ENCODE peak calls at places on chromosomes 4 and X, in six cellular contexts. One of them, this sample, is unnamed. For H3K36me3, the result is how much of the 10 kb centered on the place peaks cover.

GRCh38 chrX:110050885-110051284 is 48.0 kb downstream of the TMEM164 start:
- DNase-seq in HCT116: no peak
- DNase-seq in SK-N-SH: no peak
- DNase-seq in PC-3: no peak
- DNase-seq in neural progenitor cell: no peak
- DNase-seq in MM.1S: no peak
- DNase-seq in this sample: no peak

GRCh38 chr4:36325499-36325898 is 44.1 kb downstream of the DTHD1 start:
- DNase-seq in PC-3: no peak
- DNase-seq in SK-N-SH: no peak
- DNase-seq in MM.1S: peak
- DNase-seq in neural progenitor cell: no peak
- DNase-seq in HCT116: no peak
- DNase-seq in this sample: no peak

GRCh38 chr4:110626532-110627153 is 3.8 kb upstream of the PITX2 start:
- DNase-seq in PC-3: no peak
- DNase-seq in neural progenitor cell: no peak
- DNase-seq in HCT116: no peak
- DNase-seq in MM.1S: no peak
- DNase-seq in SK-N-SH: no peak
- DNase-seq in this sample: no peak

GRCh38 chr4:114613579-114613978 is 15.0 kb downstream of the UGT8 start:
- DNase-seq in SK-N-SH: no peak
- DNase-seq in PC-3: no peak
- DNase-seq in neural progenitor cell: no peak
- DNase-seq in HCT116: no peak
- DNase-seq in MM.1S: no peak
- DNase-seq in this sample: no peak

GRCh38 chr4:5822617-5823016 is 70.3 kb downstream of the CRMP1 start:
- DNase-seq in HCT116: no peak
- DNase-seq in neural progenitor cell: no peak
- DNase-seq in PC-3: no peak
- DNase-seq in MM.1S: no peak
- DNase-seq in SK-N-SH: no peak
- DNase-seq in this sample: no peak

GRCh38 chrX:2894885-2895292 is 34.2 kb downstream of the ARSD start:
- DNase-seq in neural progenitor cell: no peak
- DNase-seq in PC-3: peak
- DNase-seq in SK-N-SH: peak
- DNase-seq in MM.1S: no peak
- DNase-seq in HCT116: no peak
- DNase-seq in this sample: no peak

GRCh38 chr4:176277162-176277904 is 8.3 kb upstream of the ASB5 start:
- DNase-seq in PC-3: peak
- DNase-seq in MM.1S: peak
- DNase-seq in HCT116: peak
- DNase-seq in SK-N-SH: peak
- DNase-seq in neural progenitor cell: peak
- DNase-seq in this sample: peak

GRCh38 chr4:83413676-83414075 is 41.9 kb downstream of the HELQ start:
- DNase-seq in neural progenitor cell: no peak
- DNase-seq in PC-3: no peak
- DNase-seq in SK-N-SH: no peak
- DNase-seq in HCT116: no peak
- DNase-seq in MM.1S: no peak
- DNase-seq in this sample: peak

GRCh38 chrX:153641575-153642312 is 5.3 kb upstream of the DUSP9 start:
- DNase-seq in neural progenitor cell: peak
- DNase-seq in SK-N-SH: peak
- DNase-seq in MM.1S: no peak
- DNase-seq in PC-3: no peak
- DNase-seq in HCT116: no peak
- DNase-seq in this sample: no peak

GRCh38 chrX:150482537-150483217 is 85.7 kb upstream of the MTM1 start:
- DNase-seq in neural progenitor cell: no peak
- DNase-seq in MM.1S: no peak
- DNase-seq in HCT116: peak
- DNase-seq in PC-3: peak
- DNase-seq in SK-N-SH: no peak
- DNase-seq in this sample: peak

GRCh38 chr4:123443401-123444297 is 47.1 kb downstream of the SPRY1 start:
- DNase-seq in SK-N-SH: peak
- DNase-seq in neural progenitor cell: peak
- DNase-seq in PC-3: no peak
- DNase-seq in MM.1S: no peak
- DNase-seq in HCT116: no peak
- DNase-seq in this sample: no peak

GRCh38 chrX:113919387-113919786 is 664.5 kb upstream of the HTR2C start:
- DNase-seq in MM.1S: peak
- DNase-seq in neural progenitor cell: no peak
- DNase-seq in PC-3: no peak
- DNase-seq in HCT116: no peak
- DNase-seq in SK-N-SH: no peak
- DNase-seq in this sample: no peak

GRCh38 chrX:22296871-22297270 is 24.2 kb downstream of the CBLL2 start:
- DNase-seq in MM.1S: no peak
- DNase-seq in HCT116: no peak
- DNase-seq in SK-N-SH: no peak
- DNase-seq in neural progenitor cell: no peak
- DNase-seq in PC-3: no peak
- DNase-seq in this sample: peak

GRCh38 chr4:184439386-184439785 is 35.0 kb downstream of the IRF2 start:
- DNase-seq in HCT116: no peak
- DNase-seq in neural progenitor cell: no peak
- DNase-seq in SK-N-SH: no peak
- DNase-seq in MM.1S: no peak
- DNase-seq in PC-3: no peak
- DNase-seq in this sample: no peak

GRCh38 chr4:126306152-126306869 is 991.6 kb downstream of the FAT4 start:
- DNase-seq in MM.1S: no peak
- DNase-seq in PC-3: no peak
- DNase-seq in SK-N-SH: no peak
- DNase-seq in neural progenitor cell: no peak
- DNase-seq in HCT116: no peak
- DNase-seq in this sample: peak

GRCh38 chr4:66929748-66930147 is 615.6 kb downstream of the CENPC start:
- DNase-seq in SK-N-SH: no peak
- DNase-seq in MM.1S: no peak
- DNase-seq in HCT116: no peak
- DNase-seq in neural progenitor cell: no peak
- DNase-seq in PC-3: no peak
- DNase-seq in this sample: no peak

GRCh38 chr4:18022572-18023039 is 1.1 kb upstream of the LCORL start:
- DNase-seq in MM.1S: peak
- DNase-seq in neural progenitor cell: peak
- DNase-seq in PC-3: no peak
- DNase-seq in HCT116: no peak
- DNase-seq in SK-N-SH: peak
- DNase-seq in this sample: peak

GRCh38 chr4:70704333-70705145 is 16.2 kb downstream of the UTP3 start:
- DNase-seq in SK-N-SH: peak
- DNase-seq in MM.1S: peak
- DNase-seq in PC-3: peak
- DNase-seq in HCT116: peak
- DNase-seq in neural progenitor cell: peak
- DNase-seq in this sample: peak

GRCh38 chr4:172631832-172632231 is 536.8 kb upstream of the GALNT7 start:
- DNase-seq in MM.1S: no peak
- DNase-seq in SK-N-SH: no peak
- DNase-seq in HCT116: no peak
- DNase-seq in neural progenitor cell: no peak
- DNase-seq in PC-3: no peak
- DNase-seq in this sample: no peak

GRCh38 chr4:101155859-101156430 is 191.4 kb downstream of the PPP3CA start:
- DNase-seq in PC-3: no peak
- DNase-seq in MM.1S: no peak
- DNase-seq in HCT116: no peak
- DNase-seq in SK-N-SH: no peak
- DNase-seq in neural progenitor cell: no peak
- DNase-seq in this sample: no peak

GRCh38 chr4:3407930-3408792 is 33.6 kb upstream of the HGFAC start:
- DNase-seq in MM.1S: no peak
- DNase-seq in HCT116: no peak
- DNase-seq in PC-3: no peak
- DNase-seq in SK-N-SH: no peak
- DNase-seq in neural progenitor cell: no peak
- DNase-seq in this sample: no peak

GRCh38 chr4:114151-114550 is 10.2 kb upstream of the ZNF718 start:
- DNase-seq in SK-N-SH: no peak
- DNase-seq in HCT116: no peak
- DNase-seq in neural progenitor cell: no peak
- DNase-seq in PC-3: peak
- DNase-seq in MM.1S: no peak
- DNase-seq in this sample: no peak

GRCh38 chrX:97050413-97050812 is 166.7 kb downstream of the RPA4 start:
- DNase-seq in SK-N-SH: no peak
- DNase-seq in PC-3: no peak
- DNase-seq in MM.1S: no peak
- DNase-seq in neural progenitor cell: no peak
- DNase-seq in HCT116: no peak
- DNase-seq in this sample: peak

GRCh38 chr4:151540728-151541437 is 131.9 kb downstream of the FHIP1A start:
- DNase-seq in neural progenitor cell: no peak
- DNase-seq in HCT116: peak
- DNase-seq in MM.1S: no peak
- DNase-seq in PC-3: peak
- DNase-seq in SK-N-SH: peak
- DNase-seq in this sample: peak

GRCh38 chr4:73859614-73860088 is 6.6 kb downstream of the PF4V1 start:
- DNase-seq in MM.1S: no peak
- DNase-seq in PC-3: peak
- DNase-seq in SK-N-SH: no peak
- DNase-seq in neural progenitor cell: no peak
- DNase-seq in HCT116: no peak
- DNase-seq in this sample: peak

GRCh38 chr4:183342541-183343533 is 20.6 kb upstream of the CLDN24 start:
- DNase-seq in SK-N-SH: peak
- DNase-seq in MM.1S: no peak
- DNase-seq in PC-3: no peak
- DNase-seq in neural progenitor cell: peak
- DNase-seq in HCT116: no peak
- DNase-seq in this sample: peak

GRCh38 chrX:140710710-140711109 is 1.2 kb downstream of the LINC00632 start:
- DNase-seq in neural progenitor cell: no peak
- DNase-seq in SK-N-SH: peak
- DNase-seq in MM.1S: no peak
- DNase-seq in HCT116: no peak
- DNase-seq in PC-3: no peak
- DNase-seq in this sample: peak

GRCh38 chr4:8189551-8190466 is 9.3 kb upstream of the SH3TC1 start:
- DNase-seq in HCT116: no peak
- DNase-seq in neural progenitor cell: no peak
- DNase-seq in SK-N-SH: peak
- DNase-seq in PC-3: no peak
- DNase-seq in MM.1S: no peak
- DNase-seq in this sample: no peak
- H3K9ac ChIP-seq in HCT116: no peak
- H3K9ac ChIP-seq in neural progenitor cell: no peak
- H3K9ac ChIP-seq in SK-N-SH: no peak
- H3K9ac ChIP-seq in PC-3: no peak
- H3K9ac ChIP-seq in MM.1S: no peak
- H3K9ac ChIP-seq in this sample: no peak

DNA sequence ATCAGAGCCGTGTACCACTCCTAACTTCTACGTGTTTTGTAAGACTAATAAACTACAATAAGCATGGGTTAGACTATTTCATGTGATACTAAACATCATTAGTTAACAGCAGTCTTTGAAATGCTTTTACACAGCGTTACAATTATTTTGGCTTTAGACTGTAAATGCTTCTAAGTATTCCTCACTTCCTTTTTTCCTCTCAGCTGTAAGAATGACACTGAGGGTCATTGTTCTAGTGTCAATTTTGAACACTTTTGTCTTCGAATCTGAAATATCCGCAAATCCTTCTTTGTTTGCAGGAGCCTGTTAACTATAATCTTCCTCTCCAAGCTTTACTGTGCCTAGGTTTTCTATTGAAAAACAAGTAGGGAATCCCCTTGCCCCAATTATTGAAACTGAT is 1.5 kb downstream of the ABCE1 start:
- DNase-seq in PC-3: peak
- DNase-seq in SK-N-SH: no peak
- DNase-seq in HCT116: no peak
- DNase-seq in neural progenitor cell: no peak
- DNase-seq in MM.1S: peak
- DNase-seq in this sample: peak
- TF ChIP-seq EZH2phosphoT487 in PC-3: no peak
- TF ChIP-seq EZH2phosphoT487 in SK-N-SH: no peak
- TF ChIP-seq EZH2phosphoT487 in HCT116: no peak
- TF ChIP-seq EZH2phosphoT487 in neural progenitor cell: no peak
- TF ChIP-seq EZH2phosphoT487 in MM.1S: no peak
- TF ChIP-seq EZH2phosphoT487 in this sample: no peak

DNA sequence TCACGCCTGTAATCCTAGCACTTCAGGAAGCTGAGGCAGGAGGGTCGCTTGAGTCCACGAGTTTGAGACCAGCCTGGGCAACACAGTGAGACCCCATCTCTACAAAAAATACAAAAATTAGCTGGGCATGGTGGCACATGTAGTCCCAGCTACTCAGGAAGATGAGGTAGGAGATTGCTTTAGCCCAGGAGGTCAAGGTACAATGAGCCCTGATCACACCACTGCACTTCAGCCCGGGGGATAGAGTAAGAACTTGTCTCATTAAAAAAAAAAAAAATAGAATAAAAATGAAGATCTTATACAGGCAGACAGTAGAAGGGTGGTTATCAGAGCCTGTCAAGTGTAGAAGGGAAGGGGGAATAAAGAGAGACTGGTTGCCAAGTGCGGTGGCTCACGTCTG is 116.9 kb downstream of the PDS5A start:
- DNase-seq in MM.1S: no peak
- DNase-seq in neural progenitor cell: no peak
- DNase-seq in PC-3: no peak
- DNase-seq in HCT116: no peak
- DNase-seq in SK-N-SH: no peak
- DNase-seq in this sample: no peak
- H3K36me3 ChIP-seq in MM.1S: under half
- H3K36me3 ChIP-seq in neural progenitor cell: under half
- H3K36me3 ChIP-seq in PC-3: under half
- H3K36me3 ChIP-seq in HCT116: under half
- H3K36me3 ChIP-seq in SK-N-SH: half or more
- H3K36me3 ChIP-seq in this sample: half or more

DNA sequence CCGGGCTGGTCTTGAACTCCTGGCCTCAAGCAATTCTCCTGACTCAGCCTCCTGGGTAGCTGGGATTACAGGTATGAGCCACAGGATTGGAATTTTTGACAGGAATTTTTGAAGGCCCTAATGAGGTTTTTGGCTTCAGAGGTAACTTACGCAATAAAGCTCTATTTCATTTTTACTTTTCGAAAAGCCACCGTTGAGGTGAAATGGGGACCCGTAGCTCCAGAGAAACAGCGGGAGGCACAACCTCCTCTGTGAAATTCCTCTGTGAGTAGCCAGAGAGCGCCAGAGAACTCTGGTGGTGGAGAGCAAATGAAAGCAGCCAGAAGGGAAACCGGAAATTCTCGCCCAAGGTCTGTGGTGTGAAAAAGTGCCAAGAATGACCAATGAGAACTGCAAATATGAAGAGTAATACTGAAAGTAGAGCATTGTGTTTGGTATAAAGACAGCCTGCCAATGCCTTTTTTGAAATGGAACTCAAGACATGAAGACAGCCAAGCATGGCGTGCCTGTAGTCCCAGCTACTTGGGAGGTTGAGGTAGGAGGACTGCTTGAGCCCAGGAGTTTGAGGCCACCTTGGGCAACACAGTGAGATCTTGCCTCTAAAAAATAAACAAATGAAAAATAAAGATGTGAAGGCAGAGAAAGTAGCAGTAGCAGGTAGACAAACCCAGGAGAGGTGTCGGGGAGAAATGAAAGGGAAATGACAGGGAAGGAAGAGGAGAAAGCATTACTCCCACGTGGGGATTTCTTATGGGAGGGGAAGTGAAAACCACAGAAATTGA is 33.0 kb upstream of the TMEM131L start:
- DNase-seq in MM.1S: peak
- DNase-seq in neural progenitor cell: peak
- DNase-seq in HCT116: peak
- DNase-seq in SK-N-SH: no peak
- DNase-seq in PC-3: peak
- DNase-seq in this sample: peak
- H3K9ac ChIP-seq in MM.1S: no peak
- H3K9ac ChIP-seq in neural progenitor cell: no peak
- H3K9ac ChIP-seq in HCT116: peak
- H3K9ac ChIP-seq in SK-N-SH: no peak
- H3K9ac ChIP-seq in PC-3: no peak
- H3K9ac ChIP-seq in this sample: no peak

This sample was measured in GM23248.